ENCODE peak calls at places on chromosomes 1 and 21, in eight cellular contexts. One of them, this sample, is unnamed.
A peak's percentile ranks its signal among the peaks of the same experiment; 100 is the strongest.

GRCh38 chr1:246733706-246734105 is 9.5 kb downstream of the SCCPDH start:
- DNase-seq in CD4-positive, CD25-positive, alpha-beta regulatory T cell: no peak
- DNase-seq in AG09309: no peak
- DNase-seq in fibroblast of lung: no peak
- DNase-seq in effector CD4-positive, alpha-beta T cell: no peak
- DNase-seq in aorta: no peak
- DNase-seq in CD8-positive, alpha-beta memory T cell: no peak
- DNase-seq in chondrocyte: no peak
- DNase-seq in this sample: no peak

GRCh38 chr1:67792756-67793475 is 40.4 kb downstream of the GNG12 start:
- DNase-seq in CD4-positive, CD25-positive, alpha-beta regulatory T cell: no peak
- DNase-seq in AG09309: no peak
- DNase-seq in fibroblast of lung: no peak
- DNase-seq in effector CD4-positive, alpha-beta T cell: no peak
- DNase-seq in aorta: no peak
- DNase-seq in CD8-positive, alpha-beta memory T cell: no peak
- DNase-seq in chondrocyte: no peak
- DNase-seq in this sample: no peak

GRCh38 chr1:113109908-113110554 is 37.0 kb downstream of the LRIG2 start:
- DNase-seq in CD4-positive, CD25-positive, alpha-beta regulatory T cell: no peak
- DNase-seq in AG09309: peak; percentile 93
- DNase-seq in fibroblast of lung: peak; percentile 94
- DNase-seq in effector CD4-positive, alpha-beta T cell: no peak
- DNase-seq in aorta: no peak
- DNase-seq in CD8-positive, alpha-beta memory T cell: no peak
- DNase-seq in chondrocyte: no peak
- DNase-seq in this sample: no peak

GRCh38 chr21:46069719-46070279 is 28.1 kb upstream of the COL6A2 start:
- DNase-seq in CD4-positive, CD25-positive, alpha-beta regulatory T cell: no peak
- DNase-seq in AG09309: no peak
- DNase-seq in fibroblast of lung: no peak
- DNase-seq in effector CD4-positive, alpha-beta T cell: no peak
- DNase-seq in aorta: peak; percentile 59
- DNase-seq in CD8-positive, alpha-beta memory T cell: no peak
- DNase-seq in chondrocyte: peak; percentile 65
- DNase-seq in this sample: no peak

GRCh38 chr1:166884040-166884642 is 8.1 kb upstream of the TADA1 start:
- DNase-seq in CD4-positive, CD25-positive, alpha-beta regulatory T cell: peak; percentile 36
- DNase-seq in AG09309: no peak
- DNase-seq in fibroblast of lung: no peak
- DNase-seq in effector CD4-positive, alpha-beta T cell: peak; percentile 4
- DNase-seq in aorta: peak; percentile 83
- DNase-seq in CD8-positive, alpha-beta memory T cell: no peak
- DNase-seq in chondrocyte: no peak
- DNase-seq in this sample: peak; percentile 18

GRCh38 chr1:5950201-5950895 is 41.9 kb downstream of the NPHP4 start:
- DNase-seq in CD4-positive, CD25-positive, alpha-beta regulatory T cell: no peak
- DNase-seq in AG09309: no peak
- DNase-seq in fibroblast of lung: no peak
- DNase-seq in effector CD4-positive, alpha-beta T cell: no peak
- DNase-seq in aorta: peak; percentile 38
- DNase-seq in CD8-positive, alpha-beta memory T cell: no peak
- DNase-seq in chondrocyte: no peak
- DNase-seq in this sample: no peak

GRCh38 chr1:232940262-232940661 is 10.1 kb upstream of the NTPCR start:
- DNase-seq in CD4-positive, CD25-positive, alpha-beta regulatory T cell: no peak
- DNase-seq in AG09309: no peak
- DNase-seq in fibroblast of lung: no peak
- DNase-seq in effector CD4-positive, alpha-beta T cell: no peak
- DNase-seq in aorta: no peak
- DNase-seq in CD8-positive, alpha-beta memory T cell: no peak
- DNase-seq in chondrocyte: no peak
- DNase-seq in this sample: no peak

GRCh38 chr1:205013683-205014367 is 29.2 kb upstream of the CNTN2 start:
- DNase-seq in CD4-positive, CD25-positive, alpha-beta regulatory T cell: no peak
- DNase-seq in AG09309: no peak
- DNase-seq in fibroblast of lung: no peak
- DNase-seq in effector CD4-positive, alpha-beta T cell: no peak
- DNase-seq in aorta: no peak
- DNase-seq in CD8-positive, alpha-beta memory T cell: no peak
- DNase-seq in chondrocyte: peak; percentile 54
- DNase-seq in this sample: no peak

GRCh38 chr21:31213787-31214186 is 130.3 kb downstream of the TIAM1 start:
- DNase-seq in CD4-positive, CD25-positive, alpha-beta regulatory T cell: peak; percentile 40
- DNase-seq in AG09309: no peak
- DNase-seq in fibroblast of lung: no peak
- DNase-seq in effector CD4-positive, alpha-beta T cell: no peak
- DNase-seq in aorta: no peak
- DNase-seq in CD8-positive, alpha-beta memory T cell: no peak
- DNase-seq in chondrocyte: no peak
- DNase-seq in this sample: no peak

GRCh38 chr1:26826261-26827201 is at the start of gene ZDHHC18:
- DNase-seq in CD4-positive, CD25-positive, alpha-beta regulatory T cell: peak; percentile 68
- DNase-seq in AG09309: no peak
- DNase-seq in fibroblast of lung: peak; percentile 31
- DNase-seq in effector CD4-positive, alpha-beta T cell: peak; percentile 56
- DNase-seq in aorta: peak; percentile 91
- DNase-seq in CD8-positive, alpha-beta memory T cell: peak; percentile 61
- DNase-seq in chondrocyte: no peak
- DNase-seq in this sample: peak; percentile 78